ENCODE peak calls at places on chromosome 4, in five cellular contexts. K, W, P, V and B are unnamed samples.

GRCh38 chr4:8073206-8073863 is 85.3 kb downstream of the ABLIM2 start:
- DNase-seq in V (no peak), P (no peak), K (no peak), W (no peak), B (no peak)

GRCh38 chr4:73585345-73585744 is 34.9 kb downstream of the RASSF6 start:
- DNase-seq in P (peak; percentile 28), W (no peak), K (no peak), V (no peak), B (no peak)

GRCh38 chr4:84855774-84856173 is 110.7 kb downstream of the WDFY3 start:
- DNase-seq in P (peak; percentile 54), W (no peak), V (no peak), K (no peak), B (no peak)

GRCh38 chr4:73451978-73452747 is 16.1 kb downstream of the AFP start:
- DNase-seq in V (no peak), P (no peak), W (no peak), K (no peak), B (no peak)

GRCh38 chr4:2905544-2905943 is 57.7 kb downstream of the NOP14 start:
- DNase-seq in W (no peak), V (no peak), K (no peak), P (no peak), B (no peak)

GRCh38 chr4:169225058-169225751 is 45.6 kb downstream of the SH3RF1 start:
- DNase-seq in V (peak; percentile 84), K (no peak), W (no peak), P (peak; percentile 98), B (no peak)

GRCh38 chr4:84917087-84917821 is 49.2 kb downstream of the WDFY3 start:
- DNase-seq in P (no peak), V (no peak), K (no peak), W (no peak), B (no peak)

GRCh38 chr4:6235012-6235411 is 34.6 kb upstream of the WFS1 start:
- DNase-seq in V (no peak), K (no peak), P (no peak), W (no peak), B (no peak)

GRCh38 chr4:76108467-76109181 is 34.1 kb downstream of the ART3 start:
- DNase-seq in K (no peak), W (no peak), V (peak; percentile 5), P (peak; percentile 62), B (peak; percentile 38)

GRCh38 chr4:100146756-100147155 is 43.5 kb downstream of the DDIT4L start:
- DNase-seq in V (no peak), K (no peak), W (no peak), P (no peak), B (no peak)

GRCh38 chr4:73929285-73929684 is 52.5 kb downstream of the PF4 start:
- DNase-seq in K (no peak), P (no peak), V (no peak), W (no peak), B (no peak)

GRCh38 chr4:212438-213174 is 88.3 kb downstream of the ZNF718 start:
- DNase-seq in W (no peak), K (no peak), V (no peak), P (peak; percentile 92), B (no peak)

GRCh38 chr4:160136021-160136420 is 1033.1 kb downstream of the RAPGEF2 start:
- DNase-seq in V (peak; percentile 41), K (no peak), W (no peak), P (no peak), B (no peak)